ENCODE peak calls at places on chromosomes 3 and 15, in eight cellular contexts. I is fibroblast of lung; Q is keratinocyte; R is mammary epithelial cell; H is CD8-positive, alpha-beta memory T cell; T is neuronal stem cell; K is AG04450; Z is breast epithelium. F is an unnamed sample.
A peak's percentile ranks its signal among the peaks of the same experiment; 100 is the strongest.

GRCh38 chr3:107452436-107452835 is 70.3 kb upstream of the BBX start:
- DNase-seq in I (peak; percentile 83), Q (peak; percentile 7), R (peak; percentile 40), H (no peak), T (no peak), K (no peak), Z (no peak), F (no peak)

GRCh38 chr15:39269352-39269751 is 311.5 kb upstream of the THBS1 start:
- DNase-seq in I (peak; percentile 36), Q (no peak), R (no peak), H (no peak), T (no peak), K (no peak), Z (no peak), F (no peak)

GRCh38 chr15:47607750-47608149 is 109.6 kb upstream of the SEMA6D start:
- DNase-seq in I (peak; percentile 48), Q (no peak), R (no peak), H (no peak), T (no peak), K (no peak), Z (no peak), F (no peak)

GRCh38 chr15:49876401-49877038 is 242.5 kb downstream of the ATP8B4 start:
- DNase-seq in I (no peak), Q (no peak), R (peak; percentile 38), H (no peak), T (no peak), K (no peak), Z (no peak), F (no peak)

GRCh38 chr3:146160233-146160963 is 586 bp downstream of the PLOD2 start:
- DNase-seq in I (peak; percentile 87), Q (no peak), R (peak; percentile 83), H (peak; percentile 1), T (peak; percentile 61), K (no peak), Z (peak; percentile 58), F (peak; percentile 48)

GRCh38 chr3:186123012-186123411 is 14.1 kb upstream of the ETV5 start:
- DNase-seq in I (no peak), Q (no peak), R (no peak), H (no peak), T (no peak), K (no peak), Z (no peak), F (no peak)

GRCh38 chr3:146524961-146525360 is 19.4 kb downstream of the PLSCR1 start:
- DNase-seq in I (no peak), Q (no peak), R (no peak), H (no peak), T (no peak), K (no peak), Z (no peak), F (no peak)

GRCh38 chr15:97023131-97023844 is 692.8 kb downstream of the NR2F2 start:
- DNase-seq in I (peak; percentile 68), Q (no peak), R (no peak), H (no peak), T (no peak), K (no peak), Z (no peak), F (no peak)

GRCh38 chr3:171704002-171704401 is 106.3 kb downstream of the PLD1 start:
- DNase-seq in I (peak; percentile 40), Q (peak; percentile 5), R (peak; percentile 49), H (peak; percentile 1), T (no peak), K (no peak), Z (no peak), F (no peak)

GRCh38 chr3:140686948-140687347 is 9.1 kb downstream of the TRIM42 start:
- DNase-seq in I (no peak), Q (no peak), R (no peak), H (no peak), T (no peak), K (no peak), Z (no peak), F (no peak)

GRCh38 chr3:140677764-140678163 is at the start of gene TRIM42:
- DNase-seq in I (no peak), Q (no peak), R (no peak), H (no peak), T (no peak), K (no peak), Z (no peak), F (no peak)

GRCh38 chr3:140686128-140686527 is 8.3 kb downstream of the TRIM42 start:
- DNase-seq in I (no peak), Q (no peak), R (no peak), H (no peak), T (no peak), K (no peak), Z (no peak), F (no peak)

GRCh38 chr3:140682586-140682985 is 4.7 kb downstream of the TRIM42 start:
- DNase-seq in I (no peak), Q (no peak), R (no peak), H (no peak), T (no peak), K (no peak), Z (no peak), F (no peak)
- H3K27ac ChIP-seq in I (no peak overlapping the region), Q (no peak overlapping the region), R (no peak overlapping the region), H (no peak overlapping the region), T (no peak overlapping the region), K (no peak overlapping the region), Z (no peak overlapping the region), F (no peak overlapping the region)

DNA sequence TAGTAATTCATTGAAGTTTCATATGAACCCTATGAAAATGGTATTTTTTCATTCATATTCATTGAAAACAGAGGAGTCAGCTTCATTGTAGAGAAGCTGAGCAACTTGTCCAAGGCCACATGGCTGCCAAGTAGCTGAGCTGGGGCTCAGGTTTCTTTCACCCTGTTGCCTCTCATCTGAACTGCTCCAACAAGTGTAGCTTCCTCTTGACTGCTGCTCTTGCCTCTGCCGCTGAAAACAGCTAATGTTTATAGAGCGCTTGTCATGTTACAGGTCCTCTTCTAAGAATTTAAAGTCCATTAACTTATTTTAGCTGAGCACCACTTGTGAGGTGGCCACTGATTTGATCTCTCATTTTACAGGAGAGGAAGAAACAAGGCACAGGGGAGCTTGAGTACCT is 81.1 kb downstream of the PDCD6IP start:
- DNase-seq in I (no peak), Q (no peak), R (no peak), H (no peak), T (no peak), K (no peak), Z (no peak), F (no peak)
- H3K27ac ChIP-seq in I (no peak overlapping the region), Q (no peak overlapping the region), R (no peak overlapping the region), H (no peak overlapping the region), T (no peak overlapping the region), K (peak overlapping the region; percentile 2), Z (no peak overlapping the region), F (no peak overlapping the region)

DNA sequence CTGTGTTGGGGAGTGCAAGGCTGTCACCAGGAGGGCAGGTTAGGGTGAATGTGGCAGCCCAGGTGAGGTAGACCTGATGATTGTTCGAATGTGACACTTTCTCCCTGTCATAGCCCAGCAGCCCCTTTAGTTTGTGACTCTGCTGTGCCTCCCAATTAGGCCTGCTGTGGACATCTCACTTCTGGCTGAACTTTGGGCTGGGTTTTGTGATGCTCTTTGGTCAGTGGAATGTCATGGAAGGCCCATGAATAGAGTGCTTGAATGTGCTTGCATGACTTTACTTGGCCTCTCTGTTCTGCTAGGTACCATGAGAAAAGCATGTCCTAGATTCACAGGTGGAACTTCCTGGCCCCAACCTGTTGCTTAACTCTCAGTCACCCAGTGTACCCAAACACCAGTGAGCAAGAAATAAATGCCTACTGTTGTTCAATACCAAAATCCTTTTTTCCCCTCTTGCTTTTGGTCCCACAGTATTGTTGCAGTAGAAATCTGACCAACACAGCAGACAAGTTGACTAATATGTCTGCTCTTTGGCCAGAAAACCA is 249.7 kb downstream of the PTPRG start:
- DNase-seq in I (no peak), Q (no peak), R (no peak), H (no peak), T (no peak), K (no peak), Z (no peak), F (no peak)
- H3K27ac ChIP-seq in I (no peak overlapping the region), Q (no peak overlapping the region), R (no peak overlapping the region), H (no peak overlapping the region), T (no peak overlapping the region), K (no peak overlapping the region), Z (no peak overlapping the region), F (no peak overlapping the region)

GRCh38 chr3:114877378-114878118 is 269.5 kb downstream of the ZBTB20 start:
- DNase-seq in I (no peak), Q (no peak), R (no peak), H (no peak), T (no peak), K (no peak), Z (no peak), F (no peak)
- H3K27ac ChIP-seq in I (no peak overlapping the region), Q (no peak overlapping the region), R (no peak overlapping the region), H (no peak overlapping the region), T (no peak overlapping the region), K (no peak overlapping the region), Z (no peak overlapping the region), F (no peak overlapping the region)

DNA sequence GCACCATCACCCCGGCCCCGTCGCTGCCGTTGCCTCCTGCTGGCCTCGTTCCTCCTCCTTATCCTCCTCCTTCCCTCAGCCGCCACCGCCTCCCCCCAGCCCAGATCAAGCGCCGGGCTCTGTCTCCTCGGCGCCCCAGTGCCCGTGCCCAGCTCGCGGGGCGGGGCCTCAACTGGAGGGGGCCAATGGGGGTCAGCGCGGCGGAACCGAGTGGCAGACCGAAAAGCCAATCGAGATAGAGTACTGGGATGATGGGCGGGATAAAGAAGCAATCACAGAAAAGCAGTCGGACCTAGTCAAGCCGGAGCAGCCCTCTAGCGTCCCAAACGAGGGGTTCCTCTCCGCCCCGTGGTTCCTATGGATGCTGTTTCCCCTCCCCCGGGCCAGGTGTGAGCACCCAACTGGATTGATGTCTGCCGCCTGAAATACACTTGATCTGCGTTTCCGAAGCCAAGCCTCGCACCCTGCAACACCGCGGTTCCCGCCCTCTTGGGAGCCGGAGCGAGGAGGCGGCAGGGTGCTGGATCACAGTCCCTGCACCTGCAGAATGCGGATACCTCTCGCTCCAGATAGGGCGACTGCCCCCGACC is at the start of gene FRMD5:
- DNase-seq in I (peak; percentile 96), Q (peak; percentile 61), R (peak; percentile 99), H (peak; percentile 63), T (peak; percentile 96), K (peak; percentile 92), Z (peak; percentile 87), F (peak; percentile 86)
- H3K27ac ChIP-seq in I (peak within 1 kb of the TSS; percentile 40), Q (peak within 1 kb of the TSS; percentile 68), R (peak within 1 kb of the TSS; percentile 82), H (no peak within 1 kb of the TSS), T (no peak within 1 kb of the TSS), K (peak within 1 kb of the TSS; percentile 61), Z (peak within 1 kb of the TSS; percentile 10), F (no peak within 1 kb of the TSS)